ENCODE peak calls at places on chromosomes 4 and X, in six cellular contexts. K is ovary, X is cardiac muscle cell, O is upper lobe of right lung, Z is endothelial cell of umbilical vein, A is K562. C is an unnamed sample. For H3K4me1, the result is how much of the 10 kb centered on the place peaks cover.

GRCh38 chr4:101795704-101796103 is 5.2 kb downstream of the BANK1 start:
- DNase-seq in X (no peak), Z (no peak), K (no peak), O (no peak), A (no peak), C (no peak)

GRCh38 chr4:105092356-105092755 is 54.3 kb upstream of the TET2 start:
- DNase-seq in Z (peak), K (no peak), A (no peak), O (no peak), X (peak), C (no peak)

GRCh38 chr4:126915999-126916625 is 716.6 kb upstream of the INTU start:
- DNase-seq in X (peak), K (no peak), A (peak), Z (no peak), O (no peak), C (no peak)

GRCh38 chr4:179130122-179130714 is 1688.0 kb upstream of the AGA start:
- DNase-seq in X (no peak), K (no peak), Z (no peak), A (no peak), O (no peak), C (no peak)

GRCh38 chr4:38105475-38105874 is 145.3 kb downstream of the PTTG2 start:
- DNase-seq in Z (no peak), X (no peak), O (no peak), A (no peak), K (no peak), C (no peak)

GRCh38 chr4:76208005-76208765 is 5.4 kb downstream of the SCARB2 start:
- DNase-seq in Z (peak), O (peak), K (peak), X (peak), A (peak), C (peak)

GRCh38 chr4:184066584-184067300 is 150.9 kb downstream of the ENPP6 start:
- DNase-seq in A (no peak), K (peak), X (no peak), Z (no peak), O (no peak), C (no peak)

GRCh38 chrX:16215660-16216059 is 48.4 kb downstream of the MAGEB17 start:
- DNase-seq in X (no peak), Z (no peak), A (no peak), K (no peak), O (no peak), C (no peak)

GRCh38 chr4:6802050-6802449 is 19.5 kb downstream of the KIAA0232 start:
- DNase-seq in A (no peak), K (no peak), O (no peak), X (no peak), Z (no peak), C (no peak)

GRCh38 chr4:56858302-56858644 is 36.8 kb upstream of the SPINK2 start:
- DNase-seq in Z (no peak), O (no peak), A (no peak), X (no peak), K (no peak), C (no peak)

GRCh38 chr4:8639021-8639420 is 46.5 kb downstream of the CPZ start:
- DNase-seq in Z (no peak), X (no peak), O (peak), A (no peak), K (no peak), C (peak)

GRCh38 chr4:83114576-83114975 is at the start of gene PLAC8:
- DNase-seq in Z (no peak), X (peak), K (no peak), A (no peak), O (no peak), C (no peak)

GRCh38 chr4:109730294-109731051 is 603 bp upstream of the PLA2G12A start:
- DNase-seq in Z (peak), X (peak), O (peak), K (peak), A (peak), C (peak)

GRCh38 chrX:95903490-95903889 is 781.2 kb upstream of the DIAPH2 start:
- DNase-seq in X (peak), K (no peak), O (no peak), A (peak), Z (peak), C (no peak)

GRCh38 chr4:32472918-32473317 is 1752.7 kb downstream of the PCDH7 start:
- DNase-seq in K (no peak), Z (no peak), X (no peak), A (no peak), O (no peak), C (no peak)

GRCh38 chr4:71202703-71203102 is 136.1 kb upstream of the SLC4A4 start:
- DNase-seq in Z (no peak), A (no peak), X (peak), O (no peak), K (no peak), C (no peak)

GRCh38 chr4:52246834-52247233 is 195.7 kb downstream of the SPATA18 start:
- DNase-seq in X (no peak), A (no peak), K (no peak), Z (no peak), O (no peak), C (no peak)

GRCh38 chr4:3819210-3819919 is 53.2 kb downstream of the ADRA2C start:
- DNase-seq in O (no peak), Z (no peak), K (no peak), X (no peak), A (no peak), C (no peak)

GRCh38 chrX:20026278-20026677 is 35.4 kb upstream of the BCLAF3 start:
- DNase-seq in K (no peak), X (peak), A (no peak), Z (no peak), O (no peak), C (no peak)

GRCh38 chr4:183107891-183108459 is 8.9 kb downstream of the WWC2 start:
- DNase-seq in Z (no peak), A (no peak), K (no peak), X (no peak), O (no peak), C (no peak)

GRCh38 chr4:176422031-176422430 is 102.3 kb downstream of the SPCS3 start:
- DNase-seq in Z (no peak), K (no peak), X (no peak), A (no peak), O (no peak), C (no peak)

GRCh38 chr4:107835409-107835808 is 10.7 kb downstream of the SGMS2 start:
- DNase-seq in X (no peak), O (no peak), Z (no peak), K (no peak), A (no peak), C (no peak)

GRCh38 chr4:163484906-163485305 is 9.6 kb upstream of the TMA16 start:
- DNase-seq in O (no peak), X (peak), A (peak), Z (peak), K (no peak), C (peak)

GRCh38 chr4:4311193-4311592 is 21.1 kb downstream of the ZBTB49 start:
- DNase-seq in X (no peak), Z (no peak), K (no peak), A (no peak), O (no peak), C (no peak)

GRCh38 chr4:3817561-3817960 is 51.4 kb downstream of the ADRA2C start:
- DNase-seq in K (no peak), X (no peak), A (no peak), O (no peak), Z (no peak), C (peak)

GRCh38 chr4:16818005-16818404 is 80.4 kb downstream of the LDB2 start:
- DNase-seq in X (no peak), Z (no peak), A (no peak), O (no peak), K (no peak), C (no peak)

GRCh38 chr4:141909541-141909940 is 273.2 kb downstream of the IL15 start:
- DNase-seq in O (no peak), A (no peak), X (no peak), Z (no peak), K (no peak), C (no peak)

GRCh38 chrX:142978130-142978684 is 47.5 kb upstream of the SPANXN4 start:
- DNase-seq in Z (no peak), A (no peak), X (no peak), K (no peak), O (no peak), C (no peak)

GRCh38 chrX:19751068-19751467 is 136.3 kb downstream of the SH3KBP1 start:
- DNase-seq in O (no peak), A (no peak), Z (no peak), X (no peak), K (no peak), C (no peak)

DNA sequence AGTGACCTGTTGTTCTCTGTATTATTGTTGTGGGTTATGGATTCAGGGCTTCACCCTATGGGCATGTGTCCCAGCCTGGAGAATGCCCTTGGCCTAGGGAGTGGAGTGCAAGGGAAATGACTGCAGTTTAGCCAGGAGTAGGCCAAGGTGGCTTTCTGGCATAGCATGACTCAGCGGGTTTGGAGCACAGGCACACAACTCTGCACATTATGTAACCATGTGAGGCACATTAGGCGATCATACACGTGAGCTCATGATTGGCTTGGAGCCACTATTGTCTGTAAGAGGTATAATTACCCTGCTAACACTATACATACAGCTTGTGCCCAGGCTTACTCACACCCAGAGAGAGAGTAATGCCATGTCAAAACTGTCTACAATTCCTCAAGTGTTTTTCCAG is 35.1 kb upstream of the TACR3 start:
- DNase-seq in O (no peak), K (no peak), Z (peak), X (no peak), A (no peak), C (no peak)
- H3K4me1 ChIP-seq in O (under half), K (under half), Z (under half), X (under half), A (under half), C (under half)

GRCh38 chr4:156676116-156676851 is 295.3 kb downstream of the PDGFC start:
- DNase-seq in Z (no peak), X (no peak), K (no peak), O (no peak), A (no peak), C (no peak)

GRCh38 chr4:156673483-156673882 is 298.1 kb downstream of the PDGFC start:
- DNase-seq in K (no peak), X (peak), Z (no peak), O (no peak), A (no peak), C (no peak)

GRCh38 chr4:156677136-156677535 is 294.5 kb downstream of the PDGFC start:
- DNase-seq in K (no peak), O (no peak), Z (peak), X (peak), A (no peak), C (peak)

GRCh38 chr4:156672924-156673323 is 298.7 kb downstream of the PDGFC start:
- DNase-seq in K (no peak), Z (no peak), X (no peak), O (no peak), A (no peak), C (no peak)

GRCh38 chr4:156672492-156672891 is 299.1 kb downstream of the PDGFC start:
- DNase-seq in K (no peak), A (no peak), O (no peak), Z (no peak), X (peak), C (no peak)
- H3K4me3 ChIP-seq in K (no peak), A (no peak), O (no peak), Z (no peak), X (no peak), C (no peak)

GRCh38 chr4:2786794-2787229 is 6.1 kb upstream of the SH3BP2 start:
- DNase-seq in A (no peak), Z (no peak), X (no peak), K (no peak), O (no peak), C (no peak)

GRCh38 chr4:2788101-2788500 is 4.8 kb upstream of the SH3BP2 start:
- DNase-seq in A (no peak), Z (no peak), X (no peak), K (peak), O (no peak), C (no peak)

GRCh38 chr4:2788532-2789103 is 4.3 kb upstream of the SH3BP2 start:
- DNase-seq in A (no peak), O (peak), X (peak), Z (no peak), K (peak), C (no peak)

GRCh38 chr4:2786152-2786671 is 6.7 kb upstream of the SH3BP2 start:
- DNase-seq in X (no peak), K (no peak), Z (no peak), A (no peak), O (no peak), C (no peak)

DNA sequence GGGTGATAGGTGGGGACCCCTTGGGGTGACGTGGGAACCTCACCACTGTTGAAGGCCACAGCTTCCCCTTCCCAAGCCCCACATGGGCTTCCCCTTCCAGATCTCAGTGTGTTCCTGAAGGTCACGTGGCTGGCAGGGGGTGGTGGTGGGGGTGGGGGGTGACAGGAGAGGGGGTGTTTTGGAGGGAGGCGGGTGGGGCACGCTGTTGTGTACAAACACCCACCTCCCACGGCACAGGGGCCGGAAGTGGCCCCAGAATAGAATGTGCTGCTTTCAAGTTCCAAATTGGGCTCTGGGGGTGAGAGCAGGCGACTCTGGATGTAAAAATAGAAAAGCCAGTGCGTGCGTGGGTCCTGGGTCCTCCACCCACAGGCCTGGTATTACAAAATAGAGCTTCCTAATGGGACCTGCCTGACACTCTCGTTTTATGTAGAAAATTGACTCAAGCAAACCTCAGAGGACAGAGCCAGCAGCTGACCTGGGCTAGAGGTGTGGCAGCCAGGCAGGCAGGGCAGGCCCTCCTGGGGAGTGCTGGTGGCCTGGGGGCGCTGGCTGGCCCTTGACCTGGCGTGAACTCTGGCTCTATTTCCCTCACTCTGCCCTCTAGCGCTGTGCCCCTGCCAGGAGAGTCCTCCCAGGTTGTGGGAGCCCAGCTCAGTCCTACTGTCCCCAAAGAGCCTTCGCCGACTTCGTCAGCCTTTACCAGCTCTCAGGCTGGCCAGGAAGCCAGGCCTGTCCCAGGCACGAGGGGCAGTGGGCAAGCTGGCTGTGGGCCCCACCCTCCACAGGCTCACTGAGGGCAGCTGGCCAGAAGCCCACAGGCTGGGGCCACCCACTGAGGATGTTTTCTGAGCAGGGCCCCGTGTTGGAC is 5.4 kb upstream of the SH3BP2 start:
- DNase-seq in O (peak), A (no peak), X (no peak), K (peak), Z (no peak), C (no peak)
- TF ChIP-seq CTCF in O (no peak), A (no peak), X (no peak), K (no peak), Z (no peak), C (no peak)

DNA sequence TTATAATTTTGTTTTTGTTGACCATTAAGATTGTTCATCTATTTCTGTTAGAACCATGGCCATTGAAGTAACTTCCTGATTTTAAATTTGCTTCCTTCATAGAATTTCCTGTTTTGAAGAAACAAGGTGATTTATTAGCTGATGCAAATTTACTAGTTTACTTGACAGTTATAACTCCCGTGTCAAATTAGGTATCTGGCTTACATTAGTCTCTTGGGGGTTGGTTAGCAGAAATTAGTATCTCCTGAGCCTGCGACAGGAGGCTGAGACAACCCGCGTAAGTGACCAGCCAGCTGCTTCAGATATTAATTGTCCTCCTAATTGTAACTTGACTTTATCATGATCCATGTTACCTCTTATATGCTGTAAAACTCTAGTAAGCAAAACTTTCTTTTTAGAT is 154.3 kb downstream of the CFAP299 start:
- DNase-seq in A (no peak), Z (no peak), O (no peak), X (no peak), K (no peak), C (no peak)
- H3K4me1 ChIP-seq in A (under half), Z (under half), O (under half), X (under half), K (under half), C (under half)

DNA sequence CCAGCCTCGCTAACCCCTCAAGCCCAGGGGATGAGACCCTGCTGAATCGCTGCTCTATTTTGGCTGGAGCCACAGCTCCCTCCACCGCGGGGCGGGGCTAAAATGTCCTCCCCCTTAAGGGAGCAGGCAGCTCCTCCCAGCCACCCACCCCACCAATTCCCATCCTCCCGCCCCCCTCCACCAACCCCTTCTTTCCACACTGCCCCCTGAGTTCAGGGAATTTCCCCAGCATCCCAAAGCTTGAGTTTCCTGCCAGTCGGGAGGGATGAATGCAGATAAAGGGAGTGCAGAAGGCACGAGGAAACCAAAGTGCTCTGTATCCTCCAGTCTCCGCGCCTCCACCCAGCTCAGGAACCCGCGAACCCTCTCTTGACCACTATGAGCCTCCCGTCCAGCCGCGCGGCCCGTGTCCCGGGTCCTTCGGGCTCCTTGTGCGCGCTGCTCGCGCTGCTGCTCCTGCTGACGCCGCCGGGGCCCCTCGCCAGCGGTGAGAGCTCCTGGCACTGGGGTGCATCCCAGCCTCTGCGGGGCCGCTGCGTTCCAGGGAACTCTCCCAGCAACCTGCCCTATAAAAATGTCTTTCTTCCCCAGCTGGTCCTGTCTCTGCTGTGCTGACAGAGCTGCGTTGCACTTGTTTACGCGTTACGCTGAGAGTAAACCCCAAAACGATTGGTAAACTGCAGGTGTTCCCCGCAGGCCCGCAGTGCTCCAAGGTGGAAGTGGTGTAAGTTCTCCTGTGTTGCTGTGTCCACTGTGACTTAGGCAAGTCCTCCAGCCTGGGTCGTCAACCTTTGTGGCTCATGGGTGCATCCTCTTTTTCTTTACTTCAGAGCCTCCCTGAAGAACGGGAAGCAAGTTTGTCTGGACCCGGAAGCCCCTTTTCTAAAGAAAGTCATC is at the start of gene CXCL6:
- DNase-seq in X (peak), Z (peak), K (no peak), O (peak), A (no peak), C (peak)
- H3K4me3 ChIP-seq in X (no peak), Z (peak), K (peak), O (peak), A (no peak), C (no peak)

GRCh38 chr4:128454281-128455075 is 166.9 kb upstream of the PGRMC2 start:
- DNase-seq in A (peak), Z (peak), X (peak), K (peak), O (peak), C (peak)
- TF ChIP-seq CTCF in A (peak), Z (peak), X (peak), K (peak), O (peak), C (peak)

GRCh38 chrX:124393659-124394058 is 47.3 kb downstream of the SH2D1A start:
- DNase-seq in A (no peak), O (no peak), K (no peak), X (no peak), Z (no peak), C (no peak)

GRCh38 chrX:124388562-124388961 is 42.2 kb downstream of the SH2D1A start:
- DNase-seq in Z (peak), O (peak), X (peak), A (peak), K (peak), C (peak)

GRCh38 chrX:124393238-124393637 is 46.9 kb downstream of the SH2D1A start:
- DNase-seq in O (no peak), Z (no peak), A (no peak), K (no peak), X (no peak), C (no peak)

GRCh38 chrX:124395145-124395858 is 48.9 kb downstream of the SH2D1A start:
- DNase-seq in Z (no peak), O (no peak), A (no peak), X (no peak), K (no peak), C (no peak)

GRCh38 chrX:124392794-124393193 is 46.4 kb downstream of the SH2D1A start:
- DNase-seq in A (no peak), X (no peak), O (no peak), K (no peak), Z (no peak), C (no peak)
- H3K4me1 ChIP-seq in A (under half), X (under half), O (under half), K (under half), Z (under half), C (under half)